ENCODE peak calls at places on chromosomes 4 and X, in nine cellular contexts. One of them, this sample, is unnamed.

GRCh38 chr4:114312349-114312748 is 286.3 kb upstream of the UGT8 start:
- DNase-seq in left ventricle myocardium inferior: no peak
- DNase-seq in GM03348: no peak
- DNase-seq in IMR-90: no peak
- DNase-seq in activated CD4-positive, alpha-beta T cell treated with anti-CD3 and anti-CD28 coated beads for 36 hours: no peak
- DNase-seq in kidney tubule cell: no peak
- DNase-seq in CD14-positive monocyte: no peak
- DNase-seq in activated naive CD4-positive, alpha-beta T cell: no peak
- DNase-seq in NCI-H2107: no peak
- DNase-seq in this sample: no peak

GRCh38 chrX:53251307-53251706 is 26.3 kb upstream of the KDM5C start:
- DNase-seq in GM03348: peak; percentile 38
- DNase-seq in IMR-90: peak; percentile 55
- DNase-seq in kidney tubule cell: no peak
- DNase-seq in activated naive CD4-positive, alpha-beta T cell: no peak
- DNase-seq in CD14-positive monocyte: no peak
- DNase-seq in activated CD4-positive, alpha-beta T cell treated with anti-CD3 and anti-CD28 coated beads for 36 hours: no peak
- DNase-seq in NCI-H2107: no peak
- DNase-seq in left ventricle myocardium inferior: no peak
- DNase-seq in this sample: no peak

GRCh38 chr4:185522451-185522850 is 12.9 kb downstream of the PDLIM3 start:
- DNase-seq in IMR-90: no peak
- DNase-seq in activated CD4-positive, alpha-beta T cell treated with anti-CD3 and anti-CD28 coated beads for 36 hours: no peak
- DNase-seq in activated naive CD4-positive, alpha-beta T cell: no peak
- DNase-seq in NCI-H2107: no peak
- DNase-seq in kidney tubule cell: no peak
- DNase-seq in GM03348: no peak
- DNase-seq in left ventricle myocardium inferior: no peak
- DNase-seq in CD14-positive monocyte: no peak
- DNase-seq in this sample: no peak

GRCh38 chr4:94068712-94069111 is 139.0 kb upstream of the SMARCAD1 start:
- DNase-seq in activated naive CD4-positive, alpha-beta T cell: no peak
- DNase-seq in IMR-90: no peak
- DNase-seq in GM03348: no peak
- DNase-seq in NCI-H2107: no peak
- DNase-seq in activated CD4-positive, alpha-beta T cell treated with anti-CD3 and anti-CD28 coated beads for 36 hours: no peak
- DNase-seq in kidney tubule cell: no peak
- DNase-seq in CD14-positive monocyte: no peak
- DNase-seq in left ventricle myocardium inferior: no peak
- DNase-seq in this sample: peak; percentile 33

GRCh38 chr4:16942491-16942890 is 44.0 kb upstream of the LDB2 start:
- DNase-seq in kidney tubule cell: no peak
- DNase-seq in activated naive CD4-positive, alpha-beta T cell: no peak
- DNase-seq in IMR-90: no peak
- DNase-seq in activated CD4-positive, alpha-beta T cell treated with anti-CD3 and anti-CD28 coated beads for 36 hours: no peak
- DNase-seq in CD14-positive monocyte: no peak
- DNase-seq in GM03348: no peak
- DNase-seq in left ventricle myocardium inferior: no peak
- DNase-seq in NCI-H2107: no peak
- DNase-seq in this sample: no peak

GRCh38 chr4:7646384-7647061 is 211.8 kb upstream of the PSAPL1 start:
- DNase-seq in activated naive CD4-positive, alpha-beta T cell: no peak
- DNase-seq in left ventricle myocardium inferior: no peak
- DNase-seq in IMR-90: peak; percentile 14
- DNase-seq in GM03348: no peak
- DNase-seq in NCI-H2107: no peak
- DNase-seq in activated CD4-positive, alpha-beta T cell treated with anti-CD3 and anti-CD28 coated beads for 36 hours: no peak
- DNase-seq in CD14-positive monocyte: peak; percentile 67
- DNase-seq in kidney tubule cell: no peak
- DNase-seq in this sample: no peak

GRCh38 chr4:102815981-102816380 is 11.4 kb downstream of the UBE2D3 start:
- DNase-seq in NCI-H2107: no peak
- DNase-seq in GM03348: peak; percentile 69
- DNase-seq in activated CD4-positive, alpha-beta T cell treated with anti-CD3 and anti-CD28 coated beads for 36 hours: no peak
- DNase-seq in kidney tubule cell: peak; percentile 93
- DNase-seq in CD14-positive monocyte: no peak
- DNase-seq in activated naive CD4-positive, alpha-beta T cell: no peak
- DNase-seq in left ventricle myocardium inferior: no peak
- DNase-seq in IMR-90: peak; percentile 95
- DNase-seq in this sample: no peak

GRCh38 chrX:40449396-40449795 is 131.4 kb upstream of the ATP6AP2 start:
- DNase-seq in kidney tubule cell: no peak
- DNase-seq in activated CD4-positive, alpha-beta T cell treated with anti-CD3 and anti-CD28 coated beads for 36 hours: no peak
- DNase-seq in IMR-90: no peak
- DNase-seq in left ventricle myocardium inferior: no peak
- DNase-seq in CD14-positive monocyte: no peak
- DNase-seq in activated naive CD4-positive, alpha-beta T cell: no peak
- DNase-seq in GM03348: no peak
- DNase-seq in NCI-H2107: no peak
- DNase-seq in this sample: no peak

GRCh38 chr4:16111533-16111932 is 27.7 kb upstream of the PROM1 start:
- DNase-seq in kidney tubule cell: no peak
- DNase-seq in left ventricle myocardium inferior: no peak
- DNase-seq in activated CD4-positive, alpha-beta T cell treated with anti-CD3 and anti-CD28 coated beads for 36 hours: no peak
- DNase-seq in NCI-H2107: no peak
- DNase-seq in CD14-positive monocyte: no peak
- DNase-seq in IMR-90: no peak
- DNase-seq in GM03348: no peak
- DNase-seq in activated naive CD4-positive, alpha-beta T cell: no peak
- DNase-seq in this sample: no peak

GRCh38 chr4:15024386-15024785 is 22.1 kb downstream of the CPEB2 start:
- DNase-seq in IMR-90: peak; percentile 30
- DNase-seq in kidney tubule cell: no peak
- DNase-seq in activated CD4-positive, alpha-beta T cell treated with anti-CD3 and anti-CD28 coated beads for 36 hours: no peak
- DNase-seq in NCI-H2107: no peak
- DNase-seq in CD14-positive monocyte: no peak
- DNase-seq in left ventricle myocardium inferior: no peak
- DNase-seq in activated naive CD4-positive, alpha-beta T cell: no peak
- DNase-seq in GM03348: no peak
- DNase-seq in this sample: no peak

GRCh38 chrX:39854772-39855747 is 242.7 kb downstream of the BCOR start:
- DNase-seq in activated CD4-positive, alpha-beta T cell treated with anti-CD3 and anti-CD28 coated beads for 36 hours: peak; percentile 86
- DNase-seq in GM03348: no peak
- DNase-seq in IMR-90: no peak
- DNase-seq in kidney tubule cell: no peak
- DNase-seq in activated naive CD4-positive, alpha-beta T cell: peak; percentile 21
- DNase-seq in left ventricle myocardium inferior: no peak
- DNase-seq in CD14-positive monocyte: peak; percentile 61
- DNase-seq in NCI-H2107: no peak
- DNase-seq in this sample: no peak

GRCh38 chr4:27638163-27638915 is 777.7 kb downstream of the STIM2 start:
- DNase-seq in kidney tubule cell: peak; percentile 70
- DNase-seq in GM03348: no peak
- DNase-seq in left ventricle myocardium inferior: no peak
- DNase-seq in activated CD4-positive, alpha-beta T cell treated with anti-CD3 and anti-CD28 coated beads for 36 hours: no peak
- DNase-seq in CD14-positive monocyte: no peak
- DNase-seq in IMR-90: no peak
- DNase-seq in activated naive CD4-positive, alpha-beta T cell: no peak
- DNase-seq in NCI-H2107: no peak
- DNase-seq in this sample: no peak

GRCh38 chr4:57374866-57375595 is 264.8 kb upstream of the IGFBP7 start:
- DNase-seq in activated CD4-positive, alpha-beta T cell treated with anti-CD3 and anti-CD28 coated beads for 36 hours: no peak
- DNase-seq in activated naive CD4-positive, alpha-beta T cell: no peak
- DNase-seq in left ventricle myocardium inferior: no peak
- DNase-seq in IMR-90: peak; percentile 16
- DNase-seq in kidney tubule cell: peak; percentile 10
- DNase-seq in GM03348: no peak
- DNase-seq in NCI-H2107: no peak
- DNase-seq in CD14-positive monocyte: no peak
- DNase-seq in this sample: no peak

GRCh38 chr4:125316781-125317525 is 2.2 kb downstream of the FAT4 start:
- DNase-seq in IMR-90: peak; percentile 35
- DNase-seq in activated naive CD4-positive, alpha-beta T cell: no peak
- DNase-seq in activated CD4-positive, alpha-beta T cell treated with anti-CD3 and anti-CD28 coated beads for 36 hours: peak; percentile 5
- DNase-seq in left ventricle myocardium inferior: peak; percentile 40
- DNase-seq in kidney tubule cell: peak; percentile 67
- DNase-seq in NCI-H2107: no peak
- DNase-seq in CD14-positive monocyte: no peak
- DNase-seq in GM03348: peak; percentile 57
- DNase-seq in this sample: no peak

GRCh38 chr4:177185151-177185550 is 124.5 kb upstream of the NEIL3 start:
- DNase-seq in kidney tubule cell: peak; percentile 74
- DNase-seq in CD14-positive monocyte: no peak
- DNase-seq in GM03348: peak; percentile 24
- DNase-seq in left ventricle myocardium inferior: no peak
- DNase-seq in activated naive CD4-positive, alpha-beta T cell: no peak
- DNase-seq in activated CD4-positive, alpha-beta T cell treated with anti-CD3 and anti-CD28 coated beads for 36 hours: no peak
- DNase-seq in NCI-H2107: no peak
- DNase-seq in IMR-90: peak; percentile 41
- DNase-seq in this sample: no peak

GRCh38 chrX:19723427-19723826 is 164.0 kb downstream of the SH3KBP1 start:
- DNase-seq in GM03348: no peak
- DNase-seq in left ventricle myocardium inferior: no peak
- DNase-seq in CD14-positive monocyte: no peak
- DNase-seq in activated CD4-positive, alpha-beta T cell treated with anti-CD3 and anti-CD28 coated beads for 36 hours: no peak
- DNase-seq in kidney tubule cell: peak; percentile 67
- DNase-seq in NCI-H2107: no peak
- DNase-seq in activated naive CD4-positive, alpha-beta T cell: no peak
- DNase-seq in IMR-90: no peak
- DNase-seq in this sample: no peak

GRCh38 chr4:109184421-109184956 is 118.0 kb downstream of the COL25A1 start:
- DNase-seq in CD14-positive monocyte: no peak
- DNase-seq in activated naive CD4-positive, alpha-beta T cell: no peak
- DNase-seq in left ventricle myocardium inferior: peak; percentile 41
- DNase-seq in activated CD4-positive, alpha-beta T cell treated with anti-CD3 and anti-CD28 coated beads for 36 hours: no peak
- DNase-seq in kidney tubule cell: peak; percentile 5
- DNase-seq in GM03348: no peak
- DNase-seq in IMR-90: no peak
- DNase-seq in NCI-H2107: no peak
- DNase-seq in this sample: no peak

GRCh38 chr4:80219301-80220025 is 22.2 kb downstream of the PRDM8 start:
- DNase-seq in CD14-positive monocyte: no peak
- DNase-seq in activated naive CD4-positive, alpha-beta T cell: no peak
- DNase-seq in IMR-90: peak; percentile 60
- DNase-seq in left ventricle myocardium inferior: no peak
- DNase-seq in kidney tubule cell: peak; percentile 47
- DNase-seq in GM03348: no peak
- DNase-seq in NCI-H2107: no peak
- DNase-seq in activated CD4-positive, alpha-beta T cell treated with anti-CD3 and anti-CD28 coated beads for 36 hours: no peak
- DNase-seq in this sample: no peak

GRCh38 chr4:159171287-159171686 is 68.4 kb downstream of the RAPGEF2 start:
- DNase-seq in left ventricle myocardium inferior: no peak
- DNase-seq in kidney tubule cell: peak; percentile 74
- DNase-seq in GM03348: no peak
- DNase-seq in IMR-90: no peak
- DNase-seq in activated naive CD4-positive, alpha-beta T cell: no peak
- DNase-seq in CD14-positive monocyte: no peak
- DNase-seq in NCI-H2107: no peak
- DNase-seq in activated CD4-positive, alpha-beta T cell treated with anti-CD3 and anti-CD28 coated beads for 36 hours: peak; percentile 43
- DNase-seq in this sample: no peak

GRCh38 chr4:90641856-90642599 is 514.8 kb downstream of the CCSER1 start:
- DNase-seq in left ventricle myocardium inferior: no peak
- DNase-seq in activated CD4-positive, alpha-beta T cell treated with anti-CD3 and anti-CD28 coated beads for 36 hours: no peak
- DNase-seq in activated naive CD4-positive, alpha-beta T cell: no peak
- DNase-seq in GM03348: no peak
- DNase-seq in kidney tubule cell: no peak
- DNase-seq in CD14-positive monocyte: no peak
- DNase-seq in IMR-90: no peak
- DNase-seq in NCI-H2107: no peak
- DNase-seq in this sample: peak; percentile 2

GRCh38 chrX:10897768-10898167 is 213.4 kb upstream of the HCCS start:
- DNase-seq in activated naive CD4-positive, alpha-beta T cell: no peak
- DNase-seq in activated CD4-positive, alpha-beta T cell treated with anti-CD3 and anti-CD28 coated beads for 36 hours: no peak
- DNase-seq in left ventricle myocardium inferior: no peak
- DNase-seq in NCI-H2107: no peak
- DNase-seq in CD14-positive monocyte: no peak
- DNase-seq in GM03348: no peak
- DNase-seq in kidney tubule cell: no peak
- DNase-seq in IMR-90: no peak
- DNase-seq in this sample: no peak

GRCh38 chrX:140274761-140275525 is 229.9 kb downstream of the SOX3 start:
- DNase-seq in IMR-90: peak; percentile 49
- DNase-seq in activated naive CD4-positive, alpha-beta T cell: no peak
- DNase-seq in activated CD4-positive, alpha-beta T cell treated with anti-CD3 and anti-CD28 coated beads for 36 hours: no peak
- DNase-seq in NCI-H2107: no peak
- DNase-seq in left ventricle myocardium inferior: no peak
- DNase-seq in CD14-positive monocyte: no peak
- DNase-seq in GM03348: peak; percentile 10
- DNase-seq in kidney tubule cell: peak; percentile 78
- DNase-seq in this sample: peak; percentile 13

GRCh38 chr4:71550220-71551190 is 211.7 kb downstream of the SLC4A4 start:
- DNase-seq in NCI-H2107: no peak
- DNase-seq in kidney tubule cell: peak; percentile 79
- DNase-seq in left ventricle myocardium inferior: no peak
- DNase-seq in activated naive CD4-positive, alpha-beta T cell: no peak
- DNase-seq in IMR-90: peak; percentile 84
- DNase-seq in CD14-positive monocyte: no peak
- DNase-seq in activated CD4-positive, alpha-beta T cell treated with anti-CD3 and anti-CD28 coated beads for 36 hours: no peak
- DNase-seq in GM03348: peak; percentile 15
- DNase-seq in this sample: no peak

GRCh38 chrX:135981662-135982061 is 3.6 kb upstream of the SLC9A6 start:
- DNase-seq in GM03348: no peak
- DNase-seq in left ventricle myocardium inferior: no peak
- DNase-seq in NCI-H2107: no peak
- DNase-seq in kidney tubule cell: no peak
- DNase-seq in IMR-90: no peak
- DNase-seq in CD14-positive monocyte: no peak
- DNase-seq in activated naive CD4-positive, alpha-beta T cell: no peak
- DNase-seq in activated CD4-positive, alpha-beta T cell treated with anti-CD3 and anti-CD28 coated beads for 36 hours: no peak
- DNase-seq in this sample: no peak

This sample was measured in iPS DF 6.9.